ENCODE peak calls at places on chromosomes 13 and 19, in seven cellular contexts. One of them, this sample, is unnamed. For H3K36me3 and H3K27me3, the result is how much of the 10 kb centered on the place peaks cover.

GRCh38 chr13:42137856-42138537 is 89.5 kb downstream of the DGKH start:
- DNase-seq in heart right ventricle: no peak
- DNase-seq in spleen: no peak
- DNase-seq in PC-9: no peak
- DNase-seq in mammary epithelial cell: peak
- DNase-seq in endodermal cell: no peak
- DNase-seq in tibial artery: no peak
- DNase-seq in this sample: no peak

GRCh38 chr19:28889941-28890645 is 322.9 kb downstream of the UQCRFS1 start:
- DNase-seq in heart right ventricle: no peak
- DNase-seq in spleen: no peak
- DNase-seq in PC-9: no peak
- DNase-seq in mammary epithelial cell: no peak
- DNase-seq in endodermal cell: no peak
- DNase-seq in tibial artery: no peak
- DNase-seq in this sample: no peak

GRCh38 chr13:34361528-34361927 is 543.6 kb downstream of the RFC3 start:
- DNase-seq in heart right ventricle: no peak
- DNase-seq in spleen: no peak
- DNase-seq in PC-9: no peak
- DNase-seq in mammary epithelial cell: peak
- DNase-seq in endodermal cell: no peak
- DNase-seq in tibial artery: no peak
- DNase-seq in this sample: no peak

GRCh38 chr13:34345601-34345939 is 527.6 kb downstream of the RFC3 start:
- DNase-seq in heart right ventricle: no peak
- DNase-seq in spleen: no peak
- DNase-seq in PC-9: no peak
- DNase-seq in mammary epithelial cell: no peak
- DNase-seq in endodermal cell: no peak
- DNase-seq in tibial artery: no peak
- DNase-seq in this sample: no peak

GRCh38 chr13:26022538-26023292 is 29.1 kb downstream of the SHISA2 start:
- DNase-seq in heart right ventricle: peak
- DNase-seq in spleen: no peak
- DNase-seq in PC-9: peak
- DNase-seq in mammary epithelial cell: peak
- DNase-seq in endodermal cell: no peak
- DNase-seq in tibial artery: peak
- DNase-seq in this sample: no peak

GRCh38 chr19:7820588-7820987 is 9.4 kb upstream of the EVI5L start:
- DNase-seq in heart right ventricle: no peak
- DNase-seq in spleen: peak
- DNase-seq in PC-9: no peak
- DNase-seq in mammary epithelial cell: no peak
- DNase-seq in endodermal cell: no peak
- DNase-seq in tibial artery: no peak
- DNase-seq in this sample: no peak

GRCh38 chr13:97274782-97275252 is 52.7 kb downstream of the MBNL2 start:
- DNase-seq in heart right ventricle: no peak
- DNase-seq in spleen: no peak
- DNase-seq in PC-9: peak
- DNase-seq in mammary epithelial cell: peak
- DNase-seq in endodermal cell: no peak
- DNase-seq in tibial artery: no peak
- DNase-seq in this sample: no peak

GRCh38 chr13:75489502-75490263 is 7.7 kb upstream of the TBC1D4 start:
- DNase-seq in heart right ventricle: no peak
- DNase-seq in spleen: no peak
- DNase-seq in PC-9: peak
- DNase-seq in mammary epithelial cell: peak
- DNase-seq in endodermal cell: no peak
- DNase-seq in tibial artery: no peak
- DNase-seq in this sample: no peak

GRCh38 chr13:30033681-30034447 is 183.4 kb upstream of the UBL3 start:
- DNase-seq in heart right ventricle: no peak
- DNase-seq in spleen: no peak
- DNase-seq in PC-9: peak
- DNase-seq in mammary epithelial cell: peak
- DNase-seq in endodermal cell: peak
- DNase-seq in tibial artery: no peak
- DNase-seq in this sample: no peak

GRCh38 chr13:31036717-31037116 is 104.3 kb downstream of the TEX26 start:
- DNase-seq in heart right ventricle: no peak
- DNase-seq in spleen: no peak
- DNase-seq in PC-9: no peak
- DNase-seq in mammary epithelial cell: no peak
- DNase-seq in endodermal cell: no peak
- DNase-seq in tibial artery: no peak
- DNase-seq in this sample: no peak

GRCh38 chr19:639251-640155 is at the start of gene FGF22:
- DNase-seq in heart right ventricle: peak
- DNase-seq in spleen: peak
- DNase-seq in PC-9: peak
- DNase-seq in mammary epithelial cell: peak
- DNase-seq in endodermal cell: peak
- DNase-seq in tibial artery: peak
- DNase-seq in this sample: peak

GRCh38 chr19:638901-639250 is 803 bp upstream of the FGF22 start:
- DNase-seq in heart right ventricle: no peak
- DNase-seq in spleen: no peak
- DNase-seq in PC-9: no peak
- DNase-seq in mammary epithelial cell: no peak
- DNase-seq in endodermal cell: no peak
- DNase-seq in tibial artery: no peak
- DNase-seq in this sample: no peak

GRCh38 chr19:641702-642101 is 2.0 kb downstream of the FGF22 start:
- DNase-seq in heart right ventricle: no peak
- DNase-seq in spleen: no peak
- DNase-seq in PC-9: no peak
- DNase-seq in mammary epithelial cell: no peak
- DNase-seq in endodermal cell: no peak
- DNase-seq in tibial artery: no peak
- DNase-seq in this sample: no peak

GRCh38 chr19:640606-641170 is 1.0 kb downstream of the FGF22 start:
- DNase-seq in heart right ventricle: no peak
- DNase-seq in spleen: no peak
- DNase-seq in PC-9: no peak
- DNase-seq in mammary epithelial cell: no peak
- DNase-seq in endodermal cell: no peak
- DNase-seq in tibial artery: no peak
- DNase-seq in this sample: no peak

DNA sequence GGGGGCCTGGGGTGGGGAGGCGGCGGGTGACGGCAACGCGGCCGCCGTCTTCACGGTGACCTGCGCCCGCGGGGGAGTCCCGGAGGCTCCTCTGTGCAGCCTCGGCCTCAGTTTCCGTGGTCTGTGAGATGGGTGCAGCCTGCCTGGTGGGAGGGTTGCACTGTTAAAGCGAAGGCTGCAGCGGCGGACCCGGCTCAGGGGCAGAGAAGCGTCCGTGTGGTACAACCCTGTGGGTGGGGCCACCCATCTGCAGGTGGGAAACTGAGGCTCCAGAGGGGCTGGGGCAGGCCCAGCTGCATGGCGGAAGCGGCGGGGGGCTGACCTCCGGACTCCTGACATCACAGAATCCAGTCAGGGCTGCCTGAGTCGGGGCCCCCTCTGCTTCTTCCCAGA is 473 bp downstream of the FGF22 start:
- DNase-seq in heart right ventricle: no peak
- DNase-seq in spleen: no peak
- DNase-seq in PC-9: no peak
- DNase-seq in mammary epithelial cell: no peak
- DNase-seq in endodermal cell: no peak
- DNase-seq in tibial artery: no peak
- DNase-seq in this sample: no peak
- H3K4me3 ChIP-seq in heart right ventricle: peak
- H3K4me3 ChIP-seq in spleen: peak
- H3K4me3 ChIP-seq in PC-9: peak
- H3K4me3 ChIP-seq in mammary epithelial cell: no peak
- H3K4me3 ChIP-seq in endodermal cell: no peak
- H3K4me3 ChIP-seq in tibial artery: peak
- H3K4me3 ChIP-seq in this sample: peak

GRCh38 chr19:10159610-10160009 is 35.1 kb downstream of the DNMT1 start:
- DNase-seq in heart right ventricle: no peak
- DNase-seq in spleen: no peak
- DNase-seq in PC-9: no peak
- DNase-seq in mammary epithelial cell: no peak
- DNase-seq in endodermal cell: no peak
- DNase-seq in tibial artery: no peak
- DNase-seq in this sample: peak

GRCh38 chr19:10158071-10158470 is 36.7 kb downstream of the DNMT1 start:
- DNase-seq in heart right ventricle: no peak
- DNase-seq in spleen: no peak
- DNase-seq in PC-9: no peak
- DNase-seq in mammary epithelial cell: no peak
- DNase-seq in endodermal cell: no peak
- DNase-seq in tibial artery: no peak
- DNase-seq in this sample: peak

GRCh38 chr19:10158485-10158884 is 36.3 kb downstream of the DNMT1 start:
- DNase-seq in heart right ventricle: no peak
- DNase-seq in spleen: no peak
- DNase-seq in PC-9: no peak
- DNase-seq in mammary epithelial cell: no peak
- DNase-seq in endodermal cell: no peak
- DNase-seq in tibial artery: no peak
- DNase-seq in this sample: peak

GRCh38 chr19:10152100-10152499 is 32.4 kb upstream of the EIF3G start:
- DNase-seq in heart right ventricle: no peak
- DNase-seq in spleen: no peak
- DNase-seq in PC-9: peak
- DNase-seq in mammary epithelial cell: peak
- DNase-seq in endodermal cell: no peak
- DNase-seq in tibial artery: no peak
- DNase-seq in this sample: no peak

GRCh38 chr19:10155834-10156233 is 36.1 kb upstream of the EIF3G start:
- DNase-seq in heart right ventricle: no peak
- DNase-seq in spleen: no peak
- DNase-seq in PC-9: no peak
- DNase-seq in mammary epithelial cell: peak
- DNase-seq in endodermal cell: no peak
- DNase-seq in tibial artery: no peak
- DNase-seq in this sample: peak
- H3K36me3 ChIP-seq in heart right ventricle: half or more
- H3K36me3 ChIP-seq in spleen: half or more
- H3K36me3 ChIP-seq in PC-9: under half
- H3K36me3 ChIP-seq in mammary epithelial cell: half or more
- H3K36me3 ChIP-seq in endodermal cell: half or more
- H3K36me3 ChIP-seq in tibial artery: half or more
- H3K36me3 ChIP-seq in this sample: half or more

GRCh38 chr13:100597253-100597652 is 8.7 kb upstream of the GGACT start:
- DNase-seq in heart right ventricle: no peak
- DNase-seq in spleen: no peak
- DNase-seq in PC-9: peak
- DNase-seq in mammary epithelial cell: no peak
- DNase-seq in endodermal cell: no peak
- DNase-seq in tibial artery: no peak
- DNase-seq in this sample: no peak
- H3K27me3 ChIP-seq in heart right ventricle: under half
- H3K27me3 ChIP-seq in spleen: under half
- H3K27me3 ChIP-seq in PC-9: under half
- H3K27me3 ChIP-seq in mammary epithelial cell: under half
- H3K27me3 ChIP-seq in endodermal cell: under half
- H3K27me3 ChIP-seq in tibial artery: under half
- H3K27me3 ChIP-seq in this sample: under half

DNA sequence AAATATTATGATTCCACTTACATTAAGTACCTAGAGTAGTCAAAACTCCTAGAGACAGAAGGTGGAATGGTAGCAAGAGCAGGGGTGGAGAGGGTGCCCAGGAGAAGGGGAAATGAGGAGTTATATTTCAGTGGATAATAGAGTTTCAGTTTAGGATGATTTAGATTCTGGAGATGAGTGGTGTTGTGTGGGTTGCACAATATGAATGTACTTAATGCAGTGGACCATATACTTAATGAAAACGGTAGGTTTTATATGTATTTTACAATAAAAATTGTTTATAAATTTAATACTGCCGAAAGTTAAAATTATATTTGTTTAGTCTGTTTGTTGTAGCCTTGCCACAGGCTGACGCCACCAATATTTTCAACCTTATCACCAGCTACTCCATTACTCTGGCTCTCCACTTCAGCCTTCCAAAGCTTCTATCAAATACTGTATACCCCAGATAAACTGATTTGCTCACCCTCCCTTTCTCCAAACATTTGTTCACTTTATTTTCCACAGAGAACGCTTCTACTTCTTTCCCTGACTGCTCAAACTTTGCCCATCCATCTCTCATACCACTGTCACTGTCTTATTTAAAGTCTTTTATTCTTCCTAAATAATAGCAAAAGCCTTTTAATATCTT is 1.4 kb upstream of the RBM26 start:
- DNase-seq in heart right ventricle: no peak
- DNase-seq in spleen: no peak
- DNase-seq in PC-9: no peak
- DNase-seq in mammary epithelial cell: no peak
- DNase-seq in endodermal cell: no peak
- DNase-seq in tibial artery: no peak
- DNase-seq in this sample: no peak
- H3K4me3 ChIP-seq in heart right ventricle: no peak
- H3K4me3 ChIP-seq in spleen: no peak
- H3K4me3 ChIP-seq in PC-9: peak
- H3K4me3 ChIP-seq in mammary epithelial cell: peak
- H3K4me3 ChIP-seq in endodermal cell: peak
- H3K4me3 ChIP-seq in tibial artery: no peak
- H3K4me3 ChIP-seq in this sample: no peak

DNA sequence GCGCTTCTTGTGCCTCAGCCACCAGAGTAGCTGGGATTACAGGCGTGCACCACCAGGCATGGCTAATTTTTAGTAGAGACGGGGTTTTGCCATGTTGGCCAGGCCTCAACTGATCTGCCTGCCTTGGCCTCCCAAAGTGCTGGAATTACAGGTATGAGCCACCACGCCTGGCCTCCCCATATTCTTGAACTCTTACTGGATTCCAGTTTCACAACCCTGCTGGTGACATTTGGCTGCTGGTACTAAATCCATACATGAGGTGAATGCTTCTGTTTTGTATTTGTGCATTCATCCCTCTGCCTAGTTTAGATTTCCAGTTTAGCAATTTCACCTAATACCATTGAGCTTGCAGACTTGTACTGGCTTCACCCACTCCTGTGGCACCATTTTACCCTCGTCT is 13.9 kb downstream of the SLC25A15 start:
- DNase-seq in heart right ventricle: no peak
- DNase-seq in spleen: no peak
- DNase-seq in PC-9: no peak
- DNase-seq in mammary epithelial cell: no peak
- DNase-seq in endodermal cell: no peak
- DNase-seq in tibial artery: no peak
- DNase-seq in this sample: no peak
- H3K36me3 ChIP-seq in heart right ventricle: half or more
- H3K36me3 ChIP-seq in spleen: under half
- H3K36me3 ChIP-seq in PC-9: under half
- H3K36me3 ChIP-seq in mammary epithelial cell: under half
- H3K36me3 ChIP-seq in endodermal cell: under half
- H3K36me3 ChIP-seq in tibial artery: half or more
- H3K36me3 ChIP-seq in this sample: under half

DNA sequence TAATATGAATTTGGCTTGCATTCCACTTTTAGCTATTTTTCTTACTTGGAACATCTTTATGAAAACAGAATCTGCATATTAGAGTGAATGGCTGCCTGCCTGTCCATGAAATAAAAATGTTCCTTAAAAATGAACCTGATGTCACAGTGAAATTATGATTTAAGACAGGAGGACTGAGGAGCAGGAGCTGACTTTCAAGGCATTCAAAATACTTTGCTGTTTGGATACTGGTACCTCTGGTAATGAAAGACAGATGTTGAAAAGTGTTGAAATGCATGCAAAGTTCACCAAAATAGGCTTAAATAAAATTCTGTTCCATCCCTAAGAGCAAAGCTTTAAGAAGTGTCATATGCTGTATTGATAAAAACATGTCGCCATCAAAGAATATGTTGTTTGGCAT is 1.7 kb downstream of the ARHGEF7 start:
- DNase-seq in heart right ventricle: no peak
- DNase-seq in spleen: no peak
- DNase-seq in PC-9: no peak
- DNase-seq in mammary epithelial cell: no peak
- DNase-seq in endodermal cell: no peak
- DNase-seq in tibial artery: no peak
- DNase-seq in this sample: no peak
- H3K27me3 ChIP-seq in heart right ventricle: under half
- H3K27me3 ChIP-seq in spleen: under half
- H3K27me3 ChIP-seq in PC-9: half or more
- H3K27me3 ChIP-seq in mammary epithelial cell: under half
- H3K27me3 ChIP-seq in endodermal cell: half or more
- H3K27me3 ChIP-seq in tibial artery: under half
- H3K27me3 ChIP-seq in this sample: under half

This sample was measured in H7.